ENCODE peak calls at places on chromosome 14, in six cellular contexts. R is activated T-helper 1 cell treated with Interleukin-2 at 50 U/mL for 16 hours, D is anterior cingulate cortex, Z is choroid plexus epithelial cell, U is T-helper 2 cell, M is astrocyte of the spinal cord. N is an unnamed sample.

GRCh38 chr14:103109789-103110415 is 13.4 kb upstream of the TNFAIP2 start:
- DNase-seq in R (no peak), D (no peak), Z (peak), U (no peak), M (peak), N (no peak)

GRCh38 chr14:62126885-62127478 is 364.8 kb downstream of the SNAPC1 start:
- DNase-seq in R (no peak), D (no peak), Z (peak), U (no peak), M (peak), N (no peak)

GRCh38 chr14:99517643-99518381 is 36.6 kb downstream of the CCNK start:
- DNase-seq in R (no peak), D (no peak), Z (no peak), U (no peak), M (no peak), N (no peak)

GRCh38 chr14:64899958-64900357 is 14.3 kb upstream of the CHURC1 start:
- DNase-seq in R (no peak), D (no peak), Z (peak), U (no peak), M (no peak), N (no peak)

GRCh38 chr14:37246427-37246829 is 48.7 kb downstream of the MIPOL1 start:
- DNase-seq in R (no peak), D (no peak), Z (peak), U (no peak), M (peak), N (no peak)

GRCh38 chr14:80618751-80619329 is 322.7 kb downstream of the CEP128 start:
- DNase-seq in R (no peak), D (no peak), Z (no peak), U (no peak), M (no peak), N (no peak)

GRCh38 chr14:102655154-102655553 is 62.7 kb downstream of the RCOR1 start:
- DNase-seq in R (no peak), D (no peak), Z (peak), U (no peak), M (peak), N (no peak)

GRCh38 chr14:22450266-22450665 is 138.8 kb downstream of the DAD1 start:
- DNase-seq in R (no peak), D (no peak), Z (no peak), U (no peak), M (no peak), N (no peak)

GRCh38 chr14:85296466-85297210 is 233.3 kb upstream of the FLRT2 start:
- DNase-seq in R (no peak), D (no peak), Z (peak), U (no peak), M (peak), N (no peak)

GRCh38 chr14:71050227-71050823 is 143.1 kb downstream of the PCNX1 start:
- DNase-seq in R (no peak), D (no peak), Z (peak), U (no peak), M (peak), N (no peak)

GRCh38 chr14:62213516-62213915 is 451.3 kb downstream of the SNAPC1 start:
- DNase-seq in R (no peak), D (no peak), Z (peak), U (no peak), M (peak), N (no peak)

GRCh38 chr14:49971156-49972141 is 78.6 kb downstream of the ARF6 start:
- DNase-seq in R (no peak), D (no peak), Z (peak), U (no peak), M (no peak), N (no peak)

GRCh38 chr14:65214741-65215140 is 112.4 kb upstream of the MAX start:
- DNase-seq in R (no peak), D (no peak), Z (no peak), U (no peak), M (no peak), N (no peak)

GRCh38 chr14:77641207-77641533 is 24.7 kb upstream of the SPTLC2 start:
- DNase-seq in R (no peak), D (no peak), Z (no peak), U (no peak), M (no peak), N (no peak)

GRCh38 chr14:58285132-58285531 is 13.2 kb upstream of the ARID4A start:
- DNase-seq in R (no peak), D (no peak), Z (no peak), U (no peak), M (no peak), N (no peak)

GRCh38 chr14:65229431-65230286 is 127.3 kb upstream of the MAX start:
- DNase-seq in R (no peak), D (no peak), Z (peak), U (no peak), M (peak), N (no peak)

GRCh38 chr14:75274899-75275569 is 3.6 kb upstream of the FOS start:
- DNase-seq in R (no peak), D (no peak), Z (peak), U (no peak), M (peak), N (no peak)

GRCh38 chr14:92690171-92691011 is 58.0 kb downstream of the LGMN start:
- DNase-seq in R (no peak), D (no peak), Z (peak), U (no peak), M (peak), N (no peak)

GRCh38 chr14:103185051-103186027 is 62.1 kb downstream of the TNFAIP2 start:
- DNase-seq in R (no peak), D (no peak), Z (peak), U (no peak), M (peak), N (no peak)

GRCh38 chr14:99601301-99601945 is 2.6 kb downstream of the CCDC85C start:
- DNase-seq in R (no peak), D (peak), Z (peak), U (no peak), M (peak), N (no peak)

GRCh38 chr14:58430156-58430555 is 2.6 kb downstream of the KIAA0586 start:
- DNase-seq in R (no peak), D (no peak), Z (peak), U (no peak), M (peak), N (no peak)

GRCh38 chr14:85601246-85601645 is 71.3 kb downstream of the FLRT2 start:
- DNase-seq in R (no peak), D (no peak), Z (no peak), U (no peak), M (no peak), N (no peak)

GRCh38 chr14:74634481-74634880 is 22.4 kb upstream of the LTBP2 start:
- DNase-seq in R (no peak), D (no peak), Z (no peak), U (no peak), M (no peak), N (no peak)

GRCh38 chr14:59046746-59047145 is 141.7 kb upstream of the DAAM1 start:
- DNase-seq in R (no peak), D (no peak), Z (no peak), U (no peak), M (peak), N (no peak)

GRCh38 chr14:23300687-23301223 is 1.9 kb downstream of the PPP1R3E start:
- DNase-seq in R (no peak), D (no peak), Z (no peak), U (no peak), M (peak), N (peak)

GRCh38 chr14:76050797-76051392 is 65.3 kb downstream of the IFT43 start:
- DNase-seq in R (no peak), D (peak), Z (peak), U (peak), M (peak), N (no peak)

GRCh38 chr14:79856357-79856756 is 354.9 kb downstream of the DIO2 start:
- DNase-seq in R (no peak), D (no peak), Z (peak), U (no peak), M (no peak), N (no peak)

GRCh38 chr14:69270795-69271708 is 11.1 kb downstream of the GALNT16 start:
- DNase-seq in R (no peak), D (no peak), Z (no peak), U (no peak), M (peak), N (no peak)

GRCh38 chr14:53953002-53953827 is 3.4 kb downstream of the BMP4 start:
- DNase-seq in R (no peak), D (no peak), Z (peak), U (no peak), M (peak), N (no peak)

N was measured in activated B cell treated with CpG ODN at 0.5 μM for 24 hours.